ENCODE peak calls at places on chromosome 9, in ten cellular contexts. G is fibroblast of mammary gland, R is fibroblast of villous mesenchyme, P is MM.1S, L is A549, H is GM06990, I is cardiac muscle cell, X is stomach, U is suprapubic skin, S is heart left ventricle. A is an unnamed sample.

GRCh38 chr9:131738838-131739191 is 1.1 kb downstream of the RAPGEF1 start:
- DNase-seq in G (no peak), R (no peak), P (peak; percentile 74), L (no peak), H (no peak), I (no peak), X (peak; percentile 52), U (no peak), S (no peak), A (no peak)

GRCh38 chr9:23160491-23160890 is 665.5 kb downstream of the ELAVL2 start:
- DNase-seq in G (no peak), R (no peak), P (no peak), L (no peak), H (no peak), I (no peak), X (no peak), U (no peak), S (no peak), A (no peak)

GRCh38 chr9:98087420-98088354 is 31.2 kb downstream of the NANS start:
- DNase-seq in G (peak; percentile 64), R (peak; percentile 49), P (no peak), L (no peak), H (peak; percentile 77), I (peak; percentile 81), X (peak; percentile 59), U (peak; percentile 70), S (peak; percentile 39), A (peak; percentile 50)

GRCh38 chr9:79984429-79985067 is 412.8 kb downstream of the TLE4 start:
- DNase-seq in G (no peak), R (no peak), P (no peak), L (no peak), H (no peak), I (no peak), X (peak; percentile 34), U (no peak), S (no peak), A (no peak)

GRCh38 chr9:32906213-32906612 is 95.2 kb downstream of the APTX start:
- DNase-seq in G (no peak), R (no peak), P (no peak), L (no peak), H (peak; percentile 21), I (no peak), X (no peak), U (no peak), S (no peak), A (no peak)

GRCh38 chr9:77290373-77290772 is 113.0 kb downstream of the VPS13A start:
- DNase-seq in G (no peak), R (no peak), P (no peak), L (no peak), H (no peak), I (peak; percentile 15), X (no peak), U (no peak), S (no peak), A (no peak)

GRCh38 chr9:16645970-16646369 is 224.5 kb downstream of the BNC2 start:
- DNase-seq in G (no peak), R (peak; percentile 33), P (no peak), L (no peak), H (no peak), I (peak; percentile 42), X (no peak), U (no peak), S (no peak), A (peak; percentile 49)

GRCh38 chr9:131621551-131622321 is 76.4 kb downstream of the PRRT1B start:
- DNase-seq in G (no peak), R (no peak), P (no peak), L (no peak), H (peak; percentile 84), I (no peak), X (no peak), U (no peak), S (no peak), A (no peak)

GRCh38 chr9:92723299-92723625 is 41.4 kb downstream of the BICD2 start:
- DNase-seq in G (peak; percentile 30), R (no peak), P (no peak), L (no peak), H (no peak), I (no peak), X (no peak), U (no peak), S (no peak), A (peak; percentile 71)

GRCh38 chr9:92722386-92723298 is 42.0 kb downstream of the BICD2 start:
- DNase-seq in G (no peak), R (no peak), P (no peak), L (no peak), H (no peak), I (no peak), X (no peak), U (no peak), S (no peak), A (no peak)

GRCh38 chr9:92720807-92721535 is 43.7 kb downstream of the BICD2 start:
- DNase-seq in G (no peak), R (no peak), P (peak; percentile 48), L (no peak), H (no peak), I (no peak), X (no peak), U (no peak), S (no peak), A (no peak)

GRCh38 chr9:92720209-92720765 is 44.3 kb downstream of the BICD2 start:
- DNase-seq in G (no peak), R (no peak), P (no peak), L (no peak), H (no peak), I (no peak), X (no peak), U (peak; percentile 80), S (no peak), A (no peak)

GRCh38 chr9:92721548-92721947 is 43.1 kb downstream of the BICD2 start:
- DNase-seq in G (no peak), R (no peak), P (no peak), L (no peak), H (no peak), I (no peak), X (no peak), U (no peak), S (no peak), A (no peak)
- TF ChIP-seq CTCF in G (no peak), R (no peak), P (no peak), L (no peak), H (no peak), I (no peak), X (no peak), U (no peak), S (no peak), A (no peak)

GRCh38 chr9:19181002-19181401 is 49.5 kb upstream of the DENND4C start:
- DNase-seq in G (no peak), R (peak; percentile 18), P (no peak), L (no peak), H (no peak), I (no peak), X (no peak), U (no peak), S (no peak), A (no peak)

GRCh38 chr9:19186240-19186639 is 44.3 kb upstream of the DENND4C start:
- DNase-seq in G (peak; percentile 58), R (peak; percentile 48), P (no peak), L (no peak), H (no peak), I (no peak), X (no peak), U (no peak), S (no peak), A (peak; percentile 12)

GRCh38 chr9:19185191-19185590 is 45.3 kb upstream of the DENND4C start:
- DNase-seq in G (no peak), R (no peak), P (no peak), L (no peak), H (no peak), I (no peak), X (no peak), U (no peak), S (no peak), A (no peak)

GRCh38 chr9:19181556-19181955 is 48.9 kb upstream of the DENND4C start:
- DNase-seq in G (no peak), R (no peak), P (no peak), L (no peak), H (no peak), I (no peak), X (no peak), U (no peak), S (no peak), A (no peak)

DNA sequence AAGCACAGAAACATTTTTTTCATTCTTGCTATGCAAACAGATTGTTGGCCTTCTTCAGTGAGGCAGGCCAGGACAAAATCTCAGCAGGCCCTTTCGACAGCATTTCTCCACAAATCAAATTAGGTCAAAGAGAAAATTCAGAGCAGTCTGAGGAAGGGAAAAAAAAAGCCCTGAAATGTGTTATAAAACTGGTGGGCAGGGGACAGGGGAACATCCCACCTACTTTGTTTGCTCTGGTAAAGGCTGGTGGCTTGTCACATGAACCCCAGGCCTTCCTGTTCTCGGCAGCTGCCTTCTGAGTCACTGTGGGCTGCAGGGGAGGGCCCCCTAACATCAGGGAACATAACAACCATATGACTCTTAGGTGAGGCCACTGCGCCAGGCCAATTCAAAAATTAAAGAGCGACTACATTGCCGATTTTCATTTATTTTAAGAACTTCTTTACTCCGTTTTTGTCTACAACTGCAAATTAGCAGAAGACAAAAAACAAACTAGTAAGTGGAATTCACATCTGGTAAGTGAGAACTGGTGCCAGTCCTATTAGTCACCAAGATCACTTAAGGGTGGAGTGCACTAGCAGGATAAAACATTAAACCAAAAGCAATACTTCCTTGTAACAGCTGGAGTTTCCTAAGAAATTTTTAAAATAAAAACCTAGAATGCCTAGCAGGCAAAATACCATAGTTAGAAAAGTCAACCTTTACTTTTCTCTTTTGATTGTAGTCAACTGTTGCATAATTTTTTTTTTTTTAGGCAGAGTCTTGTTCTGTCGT is 46.2 kb upstream of the DENND4C start:
- DNase-seq in G (peak; percentile 96), R (peak; percentile 94), P (no peak), L (peak; percentile 74), H (peak; percentile 53), I (peak; percentile 84), X (peak; percentile 72), U (peak; percentile 81), S (peak; percentile 72), A (peak; percentile 91)
- H3K4me3 ChIP-seq in G (no peak overlapping the region), R (no peak overlapping the region), P (no peak overlapping the region), L (no peak overlapping the region), H (no peak overlapping the region), I (no peak overlapping the region), X (no peak overlapping the region), U (no peak overlapping the region), S (no peak overlapping the region), A (no peak overlapping the region)

GRCh38 chr9:114097613-114098020 is 1.5 kb downstream of the KIF12 start:
- DNase-seq in G (no peak), R (no peak), P (no peak), L (no peak), H (no peak), I (peak; percentile 58), X (peak; percentile 63), U (no peak), S (no peak), A (no peak)

GRCh38 chr9:114096866-114097612 is 2.1 kb downstream of the KIF12 start:
- DNase-seq in G (no peak), R (no peak), P (no peak), L (no peak), H (no peak), I (no peak), X (no peak), U (no peak), S (no peak), A (no peak)

GRCh38 chr9:114094971-114095370 is 4.1 kb downstream of the KIF12 start:
- DNase-seq in G (no peak), R (no peak), P (no peak), L (no peak), H (no peak), I (no peak), X (no peak), U (no peak), S (no peak), A (no peak)

GRCh38 chr9:114098021-114098659 is 952 bp downstream of the KIF12 start:
- DNase-seq in G (no peak), R (no peak), P (no peak), L (peak; percentile 44), H (no peak), I (no peak), X (peak; percentile 63), U (no peak), S (no peak), A (no peak)

DNA sequence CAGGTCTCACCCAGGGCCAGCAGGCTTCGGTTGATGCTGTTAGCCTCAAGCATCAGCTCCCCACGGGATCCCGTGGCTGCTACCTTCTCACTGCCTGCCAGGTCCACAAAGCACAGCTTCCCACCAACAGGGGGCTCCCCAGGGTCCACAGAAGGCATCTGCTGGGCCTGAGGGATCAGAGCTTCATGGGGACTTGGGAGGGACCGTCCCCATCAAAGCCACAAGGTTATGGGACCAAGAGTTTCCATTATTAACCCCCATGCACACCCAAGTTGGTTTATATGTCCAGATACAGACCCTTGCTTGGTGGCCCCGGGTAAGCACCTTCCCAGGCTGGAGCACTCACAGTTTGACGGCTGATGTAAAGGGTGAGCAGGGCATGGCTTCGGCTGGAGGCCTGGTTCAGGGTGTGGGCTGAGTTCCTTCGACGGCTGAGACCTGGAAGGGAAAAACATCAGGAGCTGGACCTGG is 3.0 kb downstream of the KIF12 start:
- DNase-seq in G (no peak), R (no peak), P (no peak), L (peak; percentile 35), H (no peak), I (no peak), X (no peak), U (no peak), S (no peak), A (no peak)
- TF ChIP-seq CTCF in G (peak; percentile 15), R (peak; percentile 23), P (no peak), L (no peak), H (peak; percentile 21), I (peak; percentile 22), X (no peak), U (no peak), S (no peak), A (peak; percentile 12)

DNA sequence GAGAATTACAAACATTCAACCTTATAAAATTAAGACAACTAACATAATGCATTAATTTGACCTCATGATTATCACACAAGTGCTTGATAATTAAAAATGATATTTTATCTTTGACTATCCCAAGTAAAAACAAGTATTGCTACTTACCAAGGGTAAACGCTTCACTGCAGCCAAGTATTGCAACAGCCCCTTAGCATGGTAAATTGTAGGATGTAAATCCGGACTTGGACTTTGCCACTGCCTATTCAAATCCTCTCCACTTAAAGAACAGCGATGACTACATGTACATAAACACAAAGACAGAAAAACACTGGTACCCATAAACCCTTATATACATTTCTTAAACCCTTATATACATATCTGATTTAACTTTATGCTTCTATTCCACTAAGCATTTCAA is 155.1 kb downstream of the AGTPBP1 start:
- DNase-seq in G (no peak), R (no peak), P (no peak), L (no peak), H (no peak), I (no peak), X (no peak), U (no peak), S (no peak), A (no peak)
- H3K4me3 ChIP-seq in G (no peak overlapping the region), R (no peak overlapping the region), P (no peak overlapping the region), L (no peak overlapping the region), H (no peak overlapping the region), I (no peak overlapping the region), X (no peak overlapping the region), U (no peak overlapping the region), S (no peak overlapping the region), A (no peak overlapping the region)

A was measured in AG10803.